ENCODE peak calls at places on chromosome 16, in four cellular contexts. W is K562, A is HepG2, F is H1. H is an unnamed sample.

GRCh38 chr16:27242868-27243590 is 25.5 kb downstream of the NSMCE1 start:
- DNase-seq in W (peak), A (peak), F (no peak), H (peak)

GRCh38 chr16:57118461-57119084 is 26.2 kb downstream of the CPNE2 start:
- DNase-seq in W (no peak), A (no peak), F (no peak), H (no peak)

GRCh38 chr16:53159781-53160436 is 105.1 kb downstream of the CHD9 start:
- DNase-seq in W (peak), A (peak), F (no peak), H (peak)

GRCh38 chr16:71873199-71873598 is 10.8 kb downstream of the ZNF821 start:
- DNase-seq in W (no peak), A (no peak), F (no peak), H (no peak)

GRCh38 chr16:56226187-56226586 is 34.9 kb downstream of the GNAO1 start:
- DNase-seq in W (no peak), A (no peak), F (no peak), H (no peak)

GRCh38 chr16:77298638-77299360 is 99.6 kb downstream of the SYCE1L start:
- DNase-seq in W (no peak), A (no peak), F (no peak), H (no peak)

GRCh38 chr16:31452631-31453106 is 6.6 kb upstream of the ARMC5 start:
- DNase-seq in W (peak), A (no peak), F (no peak), H (no peak)

GRCh38 chr16:72811188-72811720 is 236.7 kb downstream of the ZFHX3 start:
- DNase-seq in W (no peak), A (no peak), F (no peak), H (no peak)

GRCh38 chr16:66878067-66878466 is 2.2 kb upstream of the PDP2 start:
- DNase-seq in W (no peak), A (no peak), F (no peak), H (no peak)

GRCh38 chr16:10988164-10988803 is 43.9 kb downstream of the CLEC16A start:
- DNase-seq in W (peak), A (no peak), F (no peak), H (no peak)

GRCh38 chr16:83115491-83116232 is 488.9 kb downstream of the CDH13 start:
- DNase-seq in W (no peak), A (no peak), F (no peak), H (no peak)

GRCh38 chr16:81626181-81626674 is 152.9 kb upstream of the PLCG2 start:
- DNase-seq in W (no peak), A (no peak), F (no peak), H (no peak)

GRCh38 chr16:12539185-12539929 is 264.3 kb downstream of the CPPED1 start:
- DNase-seq in W (no peak), A (no peak), F (no peak), H (peak)

GRCh38 chr16:77951788-77952187 is 70.6 kb upstream of the CLEC3A start:
- DNase-seq in W (peak), A (peak), F (no peak), H (peak)

GRCh38 chr16:69930117-69930776 is 20.9 kb upstream of the CLEC18A start:
- DNase-seq in W (peak), A (peak), F (no peak), H (no peak)

GRCh38 chr16:54938351-54939346 is 8.0 kb downstream of the IRX5 start:
- DNase-seq in W (no peak), A (no peak), F (no peak), H (no peak)
- TF ChIP-seq EZH2 in W (no peak), A (no peak), F (peak), H (no peak)

GRCh38 chr16:54286067-54286329 is 589 bp downstream of the IRX3 start:
- DNase-seq in W (no peak), A (no peak), F (no peak), H (no peak)

GRCh38 chr16:54285414-54286066 is 1.0 kb downstream of the IRX3 start:
- DNase-seq in W (no peak), A (peak), F (no peak), H (no peak)

GRCh38 chr16:54287018-54287757 is 601 bp upstream of the IRX3 start:
- DNase-seq in W (no peak), A (no peak), F (no peak), H (no peak)

GRCh38 chr16:54287758-54288591 is 1.4 kb upstream of the IRX3 start:
- DNase-seq in W (no peak), A (no peak), F (no peak), H (no peak)

DNA sequence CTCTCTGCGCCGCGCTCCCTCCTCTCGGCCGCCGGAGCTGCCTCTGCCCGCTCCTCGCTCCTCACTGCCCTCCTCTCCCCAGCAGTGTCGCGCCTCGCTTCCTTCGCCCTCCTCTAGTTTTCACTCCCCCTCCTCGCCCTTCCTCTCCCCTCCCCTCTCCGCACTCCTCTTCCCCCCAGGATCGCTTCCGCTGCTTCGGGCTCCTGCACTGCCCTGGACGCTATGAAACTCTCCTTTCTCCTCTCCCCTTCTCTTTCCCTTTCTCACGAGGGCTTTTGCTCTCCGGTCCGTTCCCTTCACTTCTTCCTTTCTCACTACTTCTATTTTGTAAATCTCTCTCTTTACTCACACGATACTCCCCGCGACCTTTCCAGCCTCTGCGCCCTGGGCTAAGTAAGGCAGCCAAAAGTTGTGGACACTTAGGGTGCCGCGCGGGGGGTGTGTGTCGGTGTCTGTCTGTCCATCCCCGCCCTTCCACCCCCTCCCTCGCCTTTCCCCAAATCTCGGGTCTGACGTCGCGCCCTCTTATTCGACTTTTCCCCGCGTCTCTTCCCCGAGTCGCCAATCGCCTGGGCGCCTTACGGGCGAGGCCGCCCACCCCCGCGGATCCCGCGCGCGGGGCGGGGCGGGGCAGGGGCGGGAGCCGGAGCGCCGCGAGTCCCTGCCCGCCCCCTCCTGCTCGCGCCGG is at the start of gene IRX3:
- DNase-seq in W (no peak), A (peak), F (peak), H (no peak)
- TF ChIP-seq CHD2 in W (no peak), A (no peak), F (no peak), H (no peak)

GRCh38 chr16:29154100-29154499 is 169.2 kb downstream of the LAT start:
- DNase-seq in W (no peak), A (no peak), F (no peak), H (no peak)

GRCh38 chr16:29156511-29156910 is 171.7 kb downstream of the LAT start:
- DNase-seq in W (no peak), A (no peak), F (no peak), H (no peak)

GRCh38 chr16:29154676-29155121 is 169.8 kb downstream of the LAT start:
- DNase-seq in W (no peak), A (no peak), F (no peak), H (no peak)

GRCh38 chr16:29158031-29158430 is 173.2 kb downstream of the LAT start:
- DNase-seq in W (no peak), A (no peak), F (no peak), H (no peak)
- H3K9ac ChIP-seq in W (no peak), A (no peak), F (no peak), H (no peak)

GRCh38 chr16:54291107-54291980 is 4.8 kb upstream of the IRX3 start:
- DNase-seq in W (no peak), A (no peak), F (no peak), H (no peak)

GRCh38 chr16:54289242-54290051 is 2.9 kb upstream of the IRX3 start:
- DNase-seq in W (no peak), A (no peak), F (no peak), H (no peak)

GRCh38 chr16:54288592-54289241 is 2.1 kb upstream of the IRX3 start:
- DNase-seq in W (no peak), A (no peak), F (no peak), H (no peak)

GRCh38 chr16:54291981-54292487 is 5.4 kb upstream of the IRX3 start:
- DNase-seq in W (no peak), A (no peak), F (no peak), H (no peak)

DNA sequence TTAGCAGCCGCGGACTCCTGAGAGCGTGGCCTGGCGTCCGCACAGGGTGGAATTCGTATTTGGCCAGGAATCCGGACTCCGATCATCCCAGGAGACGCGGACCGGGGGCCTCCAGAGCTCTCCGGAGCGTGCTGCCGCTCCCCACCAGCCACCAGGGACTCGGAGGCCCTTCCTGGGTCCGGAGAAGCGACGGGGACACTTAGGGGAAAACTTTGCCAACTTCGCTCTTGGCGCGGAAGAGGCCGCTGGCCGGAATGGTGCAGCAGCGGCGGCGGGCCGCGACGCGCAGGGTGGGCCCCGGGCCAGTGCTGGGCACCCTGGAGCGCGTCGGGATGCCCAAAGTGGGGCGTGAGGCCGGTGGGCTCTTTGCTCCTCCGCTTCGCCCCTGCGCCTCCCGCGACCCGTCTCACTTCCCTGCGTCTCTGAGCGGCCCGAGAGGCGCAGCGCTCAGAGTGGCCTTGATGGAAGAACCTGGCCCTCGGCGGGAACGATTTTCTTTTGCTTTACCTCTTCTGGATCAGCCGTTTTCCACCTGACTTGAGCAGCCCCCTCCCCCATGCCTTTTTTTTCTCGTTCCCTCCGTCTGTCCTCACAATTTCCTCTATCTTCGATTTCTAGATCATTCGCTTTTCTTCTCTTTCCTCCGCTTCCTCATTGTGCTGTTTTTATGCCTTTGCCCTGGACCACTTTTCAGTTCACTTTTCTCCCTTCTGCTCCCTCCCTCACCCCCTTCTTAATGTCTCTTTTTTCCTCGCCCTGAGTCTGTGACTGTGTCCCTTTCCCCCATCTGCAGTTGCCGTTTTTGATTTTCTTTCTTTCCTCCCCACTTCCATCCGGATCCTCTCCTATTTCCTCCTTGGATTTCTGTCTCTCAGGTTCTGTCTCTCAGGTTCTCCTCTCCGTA is 3.9 kb upstream of the IRX3 start:
- DNase-seq in W (no peak), A (no peak), F (no peak), H (no peak)
- TF ChIP-seq EZH2 in W (no peak), A (no peak), F (peak), H (no peak)

DNA sequence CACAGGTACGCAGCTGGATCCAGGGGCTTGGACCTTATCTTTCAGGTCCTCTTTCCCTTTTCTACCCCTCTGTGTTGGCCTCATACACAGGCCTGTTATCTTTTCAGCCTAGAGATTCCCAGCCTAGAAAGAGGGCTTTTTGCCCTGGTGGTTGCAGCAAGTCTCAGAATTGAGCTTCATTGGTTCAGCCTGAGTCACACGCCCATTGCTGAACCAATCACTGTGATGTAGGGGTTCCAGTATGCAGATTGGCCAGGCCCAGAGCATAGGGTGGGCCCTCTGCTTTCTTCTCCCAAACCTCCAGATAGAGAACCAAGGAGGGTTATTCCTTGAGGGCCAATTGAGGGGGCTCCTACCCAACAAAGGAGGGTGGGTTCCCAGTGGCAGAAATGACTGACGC is 32.8 kb downstream of the GPT2 start:
- DNase-seq in W (peak), A (peak), F (no peak), H (no peak)
- TF ChIP-seq CHD2 in W (no peak), A (no peak), F (no peak), H (no peak)

DNA sequence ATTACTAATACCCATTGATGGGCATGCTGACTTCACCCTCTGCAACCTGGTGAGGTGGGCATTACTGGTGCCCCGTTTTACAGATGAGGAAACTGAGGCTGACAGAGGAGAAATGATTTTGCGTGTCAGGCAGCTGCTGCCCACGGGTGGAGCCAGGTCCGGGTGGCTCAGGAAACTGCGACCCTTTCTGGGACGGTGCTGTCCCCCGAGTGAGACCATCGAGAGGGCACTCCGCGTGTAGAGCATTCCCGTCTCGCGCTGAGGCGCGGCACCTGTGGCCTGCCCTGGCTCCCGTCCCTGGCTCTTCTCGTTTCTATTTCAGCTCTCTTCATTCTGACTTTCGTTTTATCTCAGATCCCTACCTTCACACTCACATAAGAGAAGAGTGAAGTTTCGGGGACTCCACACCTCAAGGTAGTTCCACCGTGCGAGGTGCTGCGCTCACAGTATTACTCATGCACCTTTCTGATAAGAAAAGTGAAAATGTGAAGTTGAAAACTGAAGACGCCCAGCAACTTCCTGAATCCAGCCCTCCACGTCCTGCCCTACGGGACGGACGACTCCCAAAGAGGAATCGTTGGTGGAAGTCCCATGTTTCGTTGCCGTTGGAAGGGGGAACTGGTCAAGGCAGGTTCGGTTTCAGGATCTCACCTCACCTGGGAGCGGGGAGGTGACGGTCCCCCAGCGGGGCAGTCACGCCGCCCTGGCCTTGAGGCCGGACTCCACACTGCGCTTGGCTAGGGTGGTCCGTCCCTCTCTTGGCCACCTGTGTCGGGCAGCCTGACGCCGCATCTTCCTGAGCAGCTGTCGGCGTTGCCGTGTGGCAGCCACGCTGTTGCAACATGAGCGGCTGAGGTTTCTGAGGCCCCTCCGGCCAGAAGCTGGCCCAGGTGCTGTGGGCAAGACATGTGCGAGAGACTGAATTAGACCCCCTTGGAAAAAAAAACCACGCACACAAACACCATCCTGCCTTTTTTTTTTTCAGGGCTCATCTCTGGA is 48.8 kb downstream of the IRF8 start:
- DNase-seq in W (no peak), A (no peak), F (no peak), H (peak)
- H3K9ac ChIP-seq in W (no peak), A (no peak), F (no peak), H (peak)

DNA sequence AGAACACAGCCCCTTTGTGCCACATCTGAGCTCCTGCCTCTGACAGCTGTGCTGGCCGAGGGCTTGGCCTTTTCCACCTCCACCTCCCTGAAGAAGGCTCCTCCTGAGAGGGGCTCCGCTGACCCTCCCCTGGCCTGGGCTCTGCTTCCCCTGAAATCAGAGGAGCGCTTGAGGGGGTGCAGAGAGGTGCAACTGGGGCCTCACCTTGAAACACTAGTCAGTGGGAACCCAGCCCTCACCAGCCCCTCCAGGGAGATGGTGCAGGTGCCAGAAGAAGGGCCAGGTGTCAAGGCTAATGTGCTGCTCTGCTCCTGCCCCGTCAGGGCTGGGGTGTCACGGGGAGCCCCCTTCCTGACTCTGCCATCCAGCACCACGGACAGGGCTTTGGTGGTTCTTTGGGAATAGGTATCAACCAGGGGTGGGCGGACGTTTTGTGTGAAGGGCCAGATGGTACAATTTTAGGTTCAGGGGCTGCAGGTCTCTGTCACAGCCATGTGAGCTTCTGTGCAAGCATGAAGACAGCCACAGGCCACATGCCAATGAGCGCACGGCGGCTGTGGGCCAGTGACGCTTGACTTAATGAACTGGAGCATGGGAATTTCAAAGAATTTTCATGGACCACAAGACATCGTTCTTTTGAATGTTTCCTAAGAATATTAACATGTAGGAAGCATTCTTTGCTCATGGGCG is 2.1 kb upstream of the ZG16B start:
- DNase-seq in W (no peak), A (no peak), F (no peak), H (no peak)
- TF ChIP-seq EZH2 in W (no peak), A (no peak), F (no peak), H (no peak)

GRCh38 chr16:90057738-90058173 is 19.4 kb downstream of the PRDM7 start:
- DNase-seq in W (peak), A (peak), F (no peak), H (no peak)
- TF ChIP-seq CHD2 in W (no peak), A (no peak), F (no peak), H (no peak)

GRCh38 chr16:88810868-88811599 is 694 bp downstream of the APRT start:
- DNase-seq in W (peak), A (peak), F (no peak), H (no peak)

GRCh38 chr16:88811600-88811849 is 203 bp downstream of the APRT start:
- DNase-seq in W (no peak), A (no peak), F (no peak), H (no peak)

GRCh38 chr16:88810166-88810867 is 1.4 kb downstream of the APRT start:
- DNase-seq in W (peak), A (no peak), F (no peak), H (no peak)

GRCh38 chr16:88813396-88814143 is 1.8 kb upstream of the APRT start:
- DNase-seq in W (no peak), A (no peak), F (no peak), H (no peak)

GRCh38 chr16:88811850-88812736 is at the start of gene APRT:
- DNase-seq in W (peak), A (peak), F (peak), H (peak)
- H3K9ac ChIP-seq in W (peak), A (peak), F (peak), H (peak)